ENCODE peak calls at places on chromosomes 2 and 18, in six cellular contexts. One of them, this sample, is unnamed.

GRCh38 chr2:191593622-191594416 is 84.1 kb upstream of the NABP1 start:
- DNase-seq in T-helper 2 cell: no peak
- DNase-seq in KBM-7: no peak
- DNase-seq in non-pigmented ciliary epithelial cell: no peak
- DNase-seq in amniotic stem cell: peak
- DNase-seq in DMS153: no peak
- DNase-seq in this sample: no peak

GRCh38 chr2:147660680-147661079 is 184.1 kb upstream of the ACVR2A start:
- DNase-seq in KBM-7: no peak
- DNase-seq in DMS153: no peak
- DNase-seq in amniotic stem cell: no peak
- DNase-seq in non-pigmented ciliary epithelial cell: no peak
- DNase-seq in T-helper 2 cell: no peak
- DNase-seq in this sample: no peak

GRCh38 chr2:60808330-60808801 is 52.3 kb downstream of the PAPOLG start:
- DNase-seq in DMS153: no peak
- DNase-seq in non-pigmented ciliary epithelial cell: no peak
- DNase-seq in T-helper 2 cell: no peak
- DNase-seq in amniotic stem cell: no peak
- DNase-seq in KBM-7: no peak
- DNase-seq in this sample: no peak

GRCh38 chr2:26653207-26654060 is 12.3 kb upstream of the CIB4 start:
- DNase-seq in KBM-7: no peak
- DNase-seq in amniotic stem cell: no peak
- DNase-seq in DMS153: no peak
- DNase-seq in T-helper 2 cell: no peak
- DNase-seq in non-pigmented ciliary epithelial cell: no peak
- DNase-seq in this sample: no peak

GRCh38 chr2:31297751-31298150 is 63.8 kb downstream of the EHD3 start:
- DNase-seq in non-pigmented ciliary epithelial cell: no peak
- DNase-seq in T-helper 2 cell: no peak
- DNase-seq in KBM-7: peak
- DNase-seq in DMS153: no peak
- DNase-seq in amniotic stem cell: no peak
- DNase-seq in this sample: no peak

GRCh38 chr2:223068036-223068435 is 16.0 kb downstream of the KCNE4 start:
- DNase-seq in KBM-7: no peak
- DNase-seq in T-helper 2 cell: no peak
- DNase-seq in amniotic stem cell: no peak
- DNase-seq in DMS153: no peak
- DNase-seq in non-pigmented ciliary epithelial cell: no peak
- DNase-seq in this sample: no peak

GRCh38 chr18:2409906-2410305 is 161.4 kb downstream of the METTL4 start:
- DNase-seq in amniotic stem cell: no peak
- DNase-seq in T-helper 2 cell: no peak
- DNase-seq in KBM-7: no peak
- DNase-seq in non-pigmented ciliary epithelial cell: no peak
- DNase-seq in DMS153: no peak
- DNase-seq in this sample: no peak

GRCh38 chr2:85413592-85414421 is 3.6 kb upstream of the CAPG start:
- DNase-seq in amniotic stem cell: peak
- DNase-seq in DMS153: no peak
- DNase-seq in non-pigmented ciliary epithelial cell: no peak
- DNase-seq in T-helper 2 cell: no peak
- DNase-seq in KBM-7: no peak
- DNase-seq in this sample: no peak

GRCh38 chr2:214069254-214069653 is 341.6 kb upstream of the VWC2L start:
- DNase-seq in amniotic stem cell: peak
- DNase-seq in T-helper 2 cell: no peak
- DNase-seq in non-pigmented ciliary epithelial cell: peak
- DNase-seq in KBM-7: no peak
- DNase-seq in DMS153: peak
- DNase-seq in this sample: no peak

GRCh38 chr2:157845081-157845480 is 31.0 kb downstream of the ACVR1 start:
- DNase-seq in non-pigmented ciliary epithelial cell: no peak
- DNase-seq in DMS153: no peak
- DNase-seq in T-helper 2 cell: no peak
- DNase-seq in amniotic stem cell: no peak
- DNase-seq in KBM-7: no peak
- DNase-seq in this sample: no peak

GRCh38 chr2:167406558-167406957 is 518.3 kb downstream of the XIRP2 start:
- DNase-seq in T-helper 2 cell: no peak
- DNase-seq in amniotic stem cell: no peak
- DNase-seq in non-pigmented ciliary epithelial cell: peak
- DNase-seq in KBM-7: no peak
- DNase-seq in DMS153: no peak
- DNase-seq in this sample: peak

GRCh38 chr2:226652388-226652787 is 147.2 kb downstream of the IRS1 start:
- DNase-seq in KBM-7: no peak
- DNase-seq in T-helper 2 cell: no peak
- DNase-seq in DMS153: no peak
- DNase-seq in amniotic stem cell: peak
- DNase-seq in non-pigmented ciliary epithelial cell: peak
- DNase-seq in this sample: no peak

GRCh38 chr2:42875880-42876279 is 83.5 kb upstream of the HAAO start:
- DNase-seq in DMS153: no peak
- DNase-seq in amniotic stem cell: no peak
- DNase-seq in non-pigmented ciliary epithelial cell: no peak
- DNase-seq in T-helper 2 cell: no peak
- DNase-seq in KBM-7: no peak
- DNase-seq in this sample: no peak

GRCh38 chr18:22556271-22556990 is 138.7 kb upstream of the CTAGE1 start:
- DNase-seq in KBM-7: no peak
- DNase-seq in DMS153: no peak
- DNase-seq in T-helper 2 cell: no peak
- DNase-seq in non-pigmented ciliary epithelial cell: no peak
- DNase-seq in amniotic stem cell: no peak
- DNase-seq in this sample: no peak

GRCh38 chr2:97699765-97700444 is 13.5 kb upstream of the ZAP70 start:
- DNase-seq in T-helper 2 cell: peak
- DNase-seq in non-pigmented ciliary epithelial cell: peak
- DNase-seq in DMS153: peak
- DNase-seq in amniotic stem cell: peak
- DNase-seq in KBM-7: peak
- DNase-seq in this sample: peak

GRCh38 chr2:166115589-166115988 is 12.2 kb downstream of the SCN1A start:
- DNase-seq in DMS153: no peak
- DNase-seq in T-helper 2 cell: no peak
- DNase-seq in amniotic stem cell: no peak
- DNase-seq in non-pigmented ciliary epithelial cell: no peak
- DNase-seq in KBM-7: no peak
- DNase-seq in this sample: no peak

GRCh38 chr2:175203621-175204496 is 22.3 kb upstream of the ATP5MC3 start:
- DNase-seq in DMS153: peak
- DNase-seq in amniotic stem cell: no peak
- DNase-seq in non-pigmented ciliary epithelial cell: no peak
- DNase-seq in T-helper 2 cell: peak
- DNase-seq in KBM-7: peak
- DNase-seq in this sample: peak

GRCh38 chr2:197207106-197207505 is 103.5 kb downstream of the ANKRD44 start:
- DNase-seq in non-pigmented ciliary epithelial cell: no peak
- DNase-seq in KBM-7: no peak
- DNase-seq in DMS153: no peak
- DNase-seq in amniotic stem cell: no peak
- DNase-seq in T-helper 2 cell: no peak
- DNase-seq in this sample: no peak

GRCh38 chr2:39640681-39641080 is 25.0 kb upstream of the TMEM178A start:
- DNase-seq in T-helper 2 cell: no peak
- DNase-seq in KBM-7: no peak
- DNase-seq in DMS153: no peak
- DNase-seq in amniotic stem cell: no peak
- DNase-seq in non-pigmented ciliary epithelial cell: no peak
- DNase-seq in this sample: no peak

GRCh38 chr2:207167129-207167923 is 1.6 kb upstream of the KLF7 start:
- DNase-seq in amniotic stem cell: no peak
- DNase-seq in non-pigmented ciliary epithelial cell: no peak
- DNase-seq in T-helper 2 cell: no peak
- DNase-seq in KBM-7: peak
- DNase-seq in DMS153: peak
- DNase-seq in this sample: no peak

GRCh38 chr2:120854766-120855530 is 119.3 kb downstream of the GLI2 start:
- DNase-seq in amniotic stem cell: no peak
- DNase-seq in KBM-7: no peak
- DNase-seq in non-pigmented ciliary epithelial cell: no peak
- DNase-seq in DMS153: no peak
- DNase-seq in T-helper 2 cell: no peak
- DNase-seq in this sample: no peak

GRCh38 chr2:226747288-226747687 is 52.3 kb downstream of the IRS1 start:
- DNase-seq in non-pigmented ciliary epithelial cell: no peak
- DNase-seq in amniotic stem cell: no peak
- DNase-seq in DMS153: no peak
- DNase-seq in T-helper 2 cell: no peak
- DNase-seq in KBM-7: no peak
- DNase-seq in this sample: no peak

GRCh38 chr18:57230861-57231260 is 84.0 kb downstream of the BOD1L2 start:
- DNase-seq in DMS153: no peak
- DNase-seq in non-pigmented ciliary epithelial cell: no peak
- DNase-seq in amniotic stem cell: no peak
- DNase-seq in T-helper 2 cell: no peak
- DNase-seq in KBM-7: no peak
- DNase-seq in this sample: no peak

GRCh38 chr18:73407506-73407905 is 539.7 kb upstream of the NETO1 start:
- DNase-seq in non-pigmented ciliary epithelial cell: no peak
- DNase-seq in T-helper 2 cell: no peak
- DNase-seq in amniotic stem cell: no peak
- DNase-seq in KBM-7: no peak
- DNase-seq in DMS153: no peak
- DNase-seq in this sample: no peak

GRCh38 chr2:61758159-61758558 is 95.7 kb downstream of the FAM161A start:
- DNase-seq in KBM-7: no peak
- DNase-seq in DMS153: no peak
- DNase-seq in non-pigmented ciliary epithelial cell: no peak
- DNase-seq in amniotic stem cell: no peak
- DNase-seq in T-helper 2 cell: no peak
- DNase-seq in this sample: no peak

GRCh38 chr2:157032019-157032418 is 225.5 kb upstream of the GALNT5 start:
- DNase-seq in T-helper 2 cell: no peak
- DNase-seq in amniotic stem cell: peak
- DNase-seq in DMS153: no peak
- DNase-seq in KBM-7: no peak
- DNase-seq in non-pigmented ciliary epithelial cell: peak
- DNase-seq in this sample: no peak

GRCh38 chr18:903703-904102 is 968 bp upstream of the ADCYAP1 start:
- DNase-seq in amniotic stem cell: no peak
- DNase-seq in T-helper 2 cell: no peak
- DNase-seq in DMS153: no peak
- DNase-seq in non-pigmented ciliary epithelial cell: no peak
- DNase-seq in KBM-7: peak
- DNase-seq in this sample: no peak

GRCh38 chr18:8685141-8685913 is 20.0 kb upstream of the MTCL1 start:
- DNase-seq in T-helper 2 cell: no peak
- DNase-seq in non-pigmented ciliary epithelial cell: no peak
- DNase-seq in amniotic stem cell: no peak
- DNase-seq in DMS153: peak
- DNase-seq in KBM-7: no peak
- DNase-seq in this sample: no peak

GRCh38 chr2:68039317-68039716 is 23.5 kb downstream of the C1D start:
- DNase-seq in non-pigmented ciliary epithelial cell: no peak
- DNase-seq in KBM-7: no peak
- DNase-seq in amniotic stem cell: no peak
- DNase-seq in T-helper 2 cell: no peak
- DNase-seq in DMS153: no peak
- DNase-seq in this sample: no peak

GRCh38 chr2:53422979-53423378 is 344.6 kb upstream of the CHAC2 start:
- DNase-seq in T-helper 2 cell: no peak
- DNase-seq in non-pigmented ciliary epithelial cell: no peak
- DNase-seq in DMS153: no peak
- DNase-seq in amniotic stem cell: peak
- DNase-seq in KBM-7: peak
- DNase-seq in this sample: peak

GRCh38 chr18:49697757-49698595 is 115.4 kb downstream of the ACAA2 start:
- DNase-seq in non-pigmented ciliary epithelial cell: no peak
- DNase-seq in DMS153: no peak
- DNase-seq in amniotic stem cell: no peak
- DNase-seq in KBM-7: no peak
- DNase-seq in T-helper 2 cell: no peak
- DNase-seq in this sample: no peak